ENCODE peak calls at places on chromosomes 2 and 18, in four cellular contexts. F, R, Z and A are unnamed samples.

GRCh38 chr2:141393214-141393545 is 737.6 kb downstream of the LRP1B start:
- DNase-seq in R (no peak), F (no peak), Z (no peak), A (no peak)

GRCh38 chr2:179963626-179964025 is 43.5 kb downstream of the CWC22 start:
- DNase-seq in R (no peak), Z (no peak), F (peak; percentile 45), A (no peak)

GRCh38 chr2:41880561-41881243 is 167.1 kb upstream of the PKDCC start:
- DNase-seq in F (no peak), R (no peak), Z (no peak), A (no peak)

GRCh38 chr18:67402543-67402942 is 114.0 kb downstream of the DSEL start:
- DNase-seq in Z (no peak), F (no peak), R (no peak), A (no peak)

GRCh38 chr2:230254152-230254881 is 28.8 kb downstream of the SP140 start:
- DNase-seq in Z (no peak), R (no peak), F (no peak), A (no peak)

GRCh38 chr2:3242747-3243369 is 134.8 kb downstream of the EIPR1 start:
- DNase-seq in F (no peak), R (no peak), Z (no peak), A (no peak)

GRCh38 chr2:241867776-241868420 is 1.6 kb upstream of the RTP5 start:
- DNase-seq in Z (no peak), F (no peak), R (no peak), A (no peak)

GRCh38 chr18:52277785-52278184 is 62.2 kb upstream of the DCC start:
- DNase-seq in F (no peak), Z (no peak), R (no peak), A (no peak)

GRCh38 chr18:48402953-48403352 is 6.2 kb downstream of the ZBTB7C start:
- DNase-seq in F (no peak), Z (no peak), R (no peak), A (no peak)

DNA sequence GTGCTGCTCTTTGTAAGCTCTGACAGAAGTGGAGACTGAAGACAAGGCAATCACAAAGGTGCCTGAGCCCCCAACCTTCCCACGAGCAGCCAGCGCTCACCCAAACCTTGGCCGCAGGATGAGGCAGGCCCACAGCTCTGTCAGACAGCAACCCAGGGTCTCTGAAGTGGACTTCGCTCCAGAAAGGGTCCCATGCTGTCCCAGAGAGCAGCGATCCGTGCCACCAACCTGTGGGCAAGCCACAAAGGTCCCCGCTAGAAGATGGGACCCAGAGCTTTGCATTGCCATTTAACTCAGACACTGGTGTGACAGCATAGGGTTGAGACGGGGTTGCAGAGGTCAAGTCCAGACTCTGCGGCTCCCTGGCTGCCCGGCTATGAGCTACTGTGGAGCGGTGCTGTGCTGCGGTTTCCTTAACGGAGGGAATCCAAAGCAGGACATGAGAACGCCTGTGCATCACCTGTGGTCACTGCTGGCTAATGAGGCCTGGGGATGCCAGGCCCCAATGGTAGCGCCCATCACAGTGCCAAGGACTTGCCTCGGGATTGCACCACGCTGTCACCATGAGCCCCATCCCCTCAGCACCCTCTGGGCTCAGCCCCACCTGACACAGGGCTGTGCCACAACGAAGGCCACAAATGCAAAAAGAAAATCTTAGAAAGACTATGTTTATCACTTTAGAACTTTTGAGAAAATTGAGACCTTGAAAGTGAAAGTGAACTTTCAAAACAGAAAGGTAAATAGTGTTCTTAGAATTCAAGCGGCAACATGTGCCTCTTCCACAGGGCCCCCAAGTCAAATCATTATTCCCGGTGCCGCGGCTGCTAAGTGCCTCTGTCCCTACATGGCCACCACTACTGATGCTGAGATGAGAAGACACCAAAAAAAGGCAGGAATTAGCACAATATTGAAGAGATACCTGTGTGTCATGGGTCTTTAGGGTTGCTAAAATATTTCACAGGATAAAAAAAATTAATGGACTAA is 103.4 kb downstream of the HDAC4 start:
- DNase-seq in F (no peak), Z (peak; percentile 52), R (peak; percentile 35), A (no peak)
- H3K27ac ChIP-seq in F (no peak overlapping the region), Z (no peak overlapping the region), R (peak overlapping the region; percentile 18), A (peak overlapping the region; percentile 78)

GRCh38 chr2:233743464-233744259 is 14.8 kb downstream of the UGT1A3 start:
- DNase-seq in F (no peak), R (no peak), Z (no peak), A (no peak)

GRCh38 chr2:233745073-233745755 is 14.9 kb upstream of the UGT1A1 start:
- DNase-seq in R (no peak), Z (no peak), F (no peak), A (no peak)

GRCh38 chr2:233740875-233741274 is 12.0 kb downstream of the UGT1A3 start:
- DNase-seq in F (no peak), Z (no peak), R (no peak), A (no peak)

GRCh38 chr2:233747283-233747544 is 12.9 kb upstream of the UGT1A1 start:
- DNase-seq in F (no peak), Z (no peak), R (no peak), A (no peak)

DNA sequence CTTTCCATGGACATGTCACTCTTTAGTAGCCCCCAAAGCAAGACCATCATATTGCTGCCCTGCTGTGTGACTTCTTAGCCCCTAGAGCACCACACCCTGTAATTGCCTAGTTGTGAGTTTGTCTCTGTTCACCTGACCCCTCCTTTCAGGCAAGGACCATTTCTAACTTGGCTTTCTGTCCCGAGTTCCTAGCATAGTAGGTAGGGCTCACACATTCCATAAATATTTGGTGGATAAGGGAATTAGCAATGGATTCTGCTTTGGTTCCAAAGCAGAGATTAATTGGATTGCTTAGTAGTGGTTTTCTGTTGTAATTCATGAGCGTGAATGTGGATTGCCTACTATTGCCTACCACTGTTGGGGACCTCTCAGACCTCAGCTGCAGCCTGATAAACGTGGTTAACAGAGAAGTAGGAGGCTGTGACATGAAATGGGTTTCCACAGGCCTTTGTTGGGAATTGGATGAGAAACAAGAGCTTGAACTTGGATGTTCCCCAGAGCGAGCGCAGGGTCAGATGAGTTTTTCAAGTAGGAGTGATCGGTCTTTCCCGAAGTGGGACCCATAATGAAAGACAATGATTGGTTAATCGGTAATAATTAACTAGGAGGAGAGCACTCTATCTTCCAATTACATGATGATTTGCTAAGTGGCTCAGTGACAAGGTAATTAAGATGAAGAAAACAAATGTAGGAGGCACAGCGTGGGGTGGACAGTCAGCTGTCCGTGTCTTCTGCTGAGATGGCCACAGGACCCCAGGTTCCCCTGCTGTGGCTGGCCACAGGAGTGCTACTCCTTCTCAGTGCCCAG is 13.4 kb upstream of the UGT1A1 start:
- DNase-seq in R (no peak), Z (no peak), F (no peak), A (no peak)
- H3K27ac ChIP-seq in R (no peak overlapping the region), Z (no peak overlapping the region), F (no peak overlapping the region), A (no peak overlapping the region)

GRCh38 chr2:119784876-119785275 is 25.2 kb downstream of the PTPN4 start:
- DNase-seq in Z (no peak), R (no peak), F (no peak), A (no peak)
- H3K27ac ChIP-seq in Z (no peak overlapping the region), R (no peak overlapping the region), F (no peak overlapping the region), A (no peak overlapping the region)

GRCh38 chr2:25711641-25712369 is 38.4 kb upstream of the DTNB start:
- DNase-seq in Z (no peak), F (no peak), R (no peak), A (no peak)
- H3K27ac ChIP-seq in Z (no peak overlapping the region), F (no peak overlapping the region), R (no peak overlapping the region), A (no peak overlapping the region)

GRCh38 chr2:66569321-66569851 is 134.5 kb downstream of the MEIS1 start:
- DNase-seq in Z (no peak), R (no peak), F (no peak), A (no peak)

GRCh38 chr2:66570471-66570870 is 135.5 kb downstream of the MEIS1 start:
- DNase-seq in R (no peak), Z (no peak), F (no peak), A (no peak)

GRCh38 chr2:66571873-66572272 is 136.9 kb downstream of the MEIS1 start:
- DNase-seq in F (no peak), Z (no peak), R (no peak), A (no peak)

GRCh38 chr2:66568650-66569300 is 133.8 kb downstream of the MEIS1 start:
- DNase-seq in Z (no peak), R (no peak), F (no peak), A (no peak)

GRCh38 chr2:66569974-66570373 is 135.0 kb downstream of the MEIS1 start:
- DNase-seq in Z (no peak), R (no peak), F (no peak), A (no peak)
- H3K27ac ChIP-seq in Z (no peak overlapping the region), R (no peak overlapping the region), F (no peak overlapping the region), A (no peak overlapping the region)

GRCh38 chr2:216683846-216684245 is 11.5 kb downstream of the IGFBP5 start:
- DNase-seq in F (peak; percentile 95), R (no peak), Z (peak; percentile 94), A (no peak)
- H3K27ac ChIP-seq in F (peak overlapping the region; percentile 94), R (no peak overlapping the region), Z (peak overlapping the region; percentile 88), A (no peak overlapping the region)